ENCODE peak calls at places on chromosomes 13 and 19, in eight cellular contexts. U is cardiac fibroblast, M is choroid plexus epithelial cell, V is Peyer's patch, A is AG04450, D is fibroblast of lung, O is bronchial epithelial cell, G is ascending aorta. Y is an unnamed sample.

GRCh38 chr13:49935171-49936084 is 712 bp downstream of the SPRYD7 start:
- DNase-seq in D (peak), M (peak), V (peak), O (peak), A (no peak), U (peak), G (peak), Y (peak)

GRCh38 chr19:46697142-46697960 is 19.6 kb downstream of the PRKD2 start:
- DNase-seq in M (peak), A (no peak), V (peak), G (peak), O (peak), D (peak), U (peak), Y (peak)

GRCh38 chr19:43789029-43789428 is 8.3 kb upstream of the KCNN4 start:
- DNase-seq in A (no peak), O (peak), G (no peak), V (no peak), U (peak), D (peak), M (peak), Y (peak)

GRCh38 chr13:101473458-101473857 is 21.0 kb downstream of the ITGBL1 start:
- DNase-seq in O (peak), M (peak), U (peak), A (peak), V (no peak), D (peak), G (no peak), Y (peak)

GRCh38 chr19:18109363-18109730 is 11.8 kb downstream of the MAST3 start:
- DNase-seq in M (no peak), A (no peak), G (no peak), O (no peak), U (no peak), D (no peak), V (peak), Y (no peak)

GRCh38 chr13:111202745-111203144 is 87.6 kb downstream of the ARHGEF7 start:
- DNase-seq in U (peak), O (peak), D (peak), M (peak), V (peak), G (peak), A (no peak), Y (peak)

GRCh38 chr19:10670876-10671804 is 17.0 kb downstream of the ILF3 start:
- DNase-seq in M (no peak), O (no peak), V (no peak), G (no peak), D (no peak), U (no peak), A (no peak), Y (no peak)

GRCh38 chr19:45382426-45382825 is 12.1 kb upstream of the ERCC2 start:
- DNase-seq in M (no peak), G (no peak), V (no peak), U (no peak), O (no peak), D (no peak), A (no peak), Y (no peak)

GRCh38 chr13:44030615-44031014 is 150.9 kb downstream of the LACC1 start:
- DNase-seq in O (no peak), G (no peak), U (no peak), M (no peak), D (no peak), V (no peak), A (no peak), Y (no peak)

GRCh38 chr19:17103177-17103576 is 27.6 kb downstream of the MYO9B start:
- DNase-seq in O (no peak), U (peak), V (no peak), M (peak), G (no peak), D (no peak), A (no peak), Y (peak)

GRCh38 chr13:40058757-40059236 is 403.3 kb downstream of the COG6 start:
- DNase-seq in A (no peak), U (peak), V (no peak), G (no peak), O (no peak), M (peak), D (peak), Y (peak)

GRCh38 chr13:48586591-48587103 is 53.8 kb upstream of the RCBTB2 start:
- DNase-seq in A (no peak), M (peak), U (no peak), D (peak), V (no peak), G (no peak), O (no peak), Y (peak)

GRCh38 chr13:44879452-44880058 is 109.7 kb downstream of the NUFIP1 start:
- DNase-seq in D (peak), A (no peak), U (peak), V (no peak), O (peak), M (peak), G (peak), Y (peak)

GRCh38 chr19:4199699-4200293 is 17.3 kb downstream of the ANKRD24 start:
- DNase-seq in O (no peak), U (no peak), G (no peak), D (no peak), A (no peak), V (no peak), M (no peak), Y (no peak)

GRCh38 chr19:10517361-10517759 is at the start of gene S1PR5:
- DNase-seq in A (no peak), G (no peak), D (no peak), O (no peak), M (no peak), V (no peak), U (no peak), Y (no peak)

GRCh38 chr19:48997972-48998371 is 4.3 kb downstream of the RUVBL2 start:
- DNase-seq in V (peak), G (no peak), O (peak), U (peak), M (peak), D (peak), A (no peak), Y (peak)

GRCh38 chr19:49889687-49890348 is 6.9 kb downstream of the IL4I1 start:
- DNase-seq in O (peak), V (peak), D (peak), M (peak), U (peak), A (no peak), G (peak), Y (peak)

GRCh38 chr13:92896842-92897241 is 329.8 kb upstream of the GPC6 start:
- DNase-seq in M (peak), D (peak), O (peak), U (peak), G (no peak), V (no peak), A (no peak), Y (peak)

GRCh38 chr19:45347570-45348366 is 7.2 kb downstream of the KLC3 start:
- DNase-seq in M (no peak), V (no peak), O (no peak), U (no peak), D (no peak), G (no peak), A (no peak), Y (no peak)

GRCh38 chr19:38869836-38870607 is 8.1 kb downstream of the RINL start:
- DNase-seq in O (peak), D (peak), V (peak), G (peak), A (no peak), M (peak), U (peak), Y (peak)

GRCh38 chr13:50365683-50366391 is 350.6 kb downstream of the KCNRG start:
- DNase-seq in V (peak), D (peak), U (no peak), O (peak), A (no peak), G (no peak), M (peak), Y (no peak)

GRCh38 chr13:87244256-87244870 is 426.8 kb upstream of the SLITRK5 start:
- DNase-seq in A (no peak), O (no peak), V (no peak), D (no peak), M (peak), U (no peak), G (no peak), Y (no peak)

GRCh38 chr19:2732157-2732725 is 7.6 kb downstream of the SLC39A3 start:
- DNase-seq in D (no peak), O (no peak), M (no peak), A (no peak), G (no peak), U (no peak), V (no peak), Y (no peak)

GRCh38 chr19:3094638-3095374 is 644 bp downstream of the GNA11 start:
- DNase-seq in V (no peak), G (no peak), A (no peak), M (peak), D (peak), O (no peak), U (peak), Y (peak)

GRCh38 chr19:43470288-43470687 is 4.9 kb upstream of the LYPD3 start:
- DNase-seq in A (peak), U (peak), O (peak), V (no peak), D (peak), M (peak), G (no peak), Y (no peak)

GRCh38 chr19:38784224-38784623 is 4.8 kb upstream of the LGALS7B start:
- DNase-seq in A (no peak), V (no peak), G (no peak), M (peak), D (peak), O (no peak), U (no peak), Y (peak)

GRCh38 chr19:43639507-43640423 is at the start of gene CADM4:
- DNase-seq in O (no peak), M (no peak), D (no peak), U (no peak), A (no peak), G (no peak), V (no peak), Y (no peak)

GRCh38 chr13:74073231-74073630 is 61.0 kb downstream of the KLF12 start:
- DNase-seq in V (no peak), G (no peak), D (no peak), A (no peak), O (no peak), U (no peak), M (no peak), Y (no peak)

GRCh38 chr13:50596103-50596502 is 247.4 kb downstream of the DLEU7 start:
- DNase-seq in U (no peak), M (no peak), D (no peak), A (no peak), O (no peak), G (no peak), V (no peak), Y (no peak)

GRCh38 chr19:45952691-45953505 is 20.8 kb downstream of the NOVA2 start:
- DNase-seq in O (peak), U (peak), G (no peak), V (no peak), D (peak), A (peak), M (peak), Y (peak)

GRCh38 chr13:44231786-44232516 is 141.7 kb upstream of the SERP2 start:
- DNase-seq in D (peak), G (peak), U (peak), M (peak), V (peak), O (peak), A (peak), Y (peak)

GRCh38 chr13:28754698-28755545 is 36.2 kb upstream of the SLC46A3 start:
- DNase-seq in V (no peak), G (no peak), M (peak), D (no peak), U (peak), A (no peak), O (no peak), Y (peak)

GRCh38 chr13:93862259-93862658 is 617.2 kb downstream of the DCT start:
- DNase-seq in M (peak), V (no peak), O (no peak), U (peak), G (no peak), A (no peak), D (peak), Y (peak)

GRCh38 chr13:111899714-111900389 is 167.1 kb upstream of the SOX1 start:
- DNase-seq in V (no peak), U (no peak), M (no peak), D (no peak), G (no peak), O (no peak), A (no peak), Y (no peak)

GRCh38 chr19:41939861-41940442 is 11.7 kb upstream of the ERFL start:
- DNase-seq in G (no peak), O (no peak), M (no peak), V (peak), A (no peak), U (no peak), D (no peak), Y (no peak)

GRCh38 chr19:35746556-35746955 is 1.1 kb downstream of the PSENEN start:
- DNase-seq in O (no peak), V (no peak), U (no peak), M (no peak), D (no peak), G (no peak), A (no peak), Y (no peak)

GRCh38 chr19:35744688-35745327 is 410 bp downstream of the U2AF1L4 start:
- DNase-seq in G (peak), V (peak), A (peak), O (peak), M (peak), D (peak), U (peak), Y (peak)

GRCh38 chr19:35744335-35744687 is 907 bp downstream of the U2AF1L4 start:
- DNase-seq in V (no peak), O (no peak), D (no peak), U (no peak), M (no peak), G (no peak), A (no peak), Y (no peak)

GRCh38 chr19:35746087-35746462 is 624 bp downstream of the PSENEN start:
- DNase-seq in U (no peak), A (no peak), V (no peak), G (no peak), M (no peak), O (no peak), D (no peak), Y (no peak)

DNA sequence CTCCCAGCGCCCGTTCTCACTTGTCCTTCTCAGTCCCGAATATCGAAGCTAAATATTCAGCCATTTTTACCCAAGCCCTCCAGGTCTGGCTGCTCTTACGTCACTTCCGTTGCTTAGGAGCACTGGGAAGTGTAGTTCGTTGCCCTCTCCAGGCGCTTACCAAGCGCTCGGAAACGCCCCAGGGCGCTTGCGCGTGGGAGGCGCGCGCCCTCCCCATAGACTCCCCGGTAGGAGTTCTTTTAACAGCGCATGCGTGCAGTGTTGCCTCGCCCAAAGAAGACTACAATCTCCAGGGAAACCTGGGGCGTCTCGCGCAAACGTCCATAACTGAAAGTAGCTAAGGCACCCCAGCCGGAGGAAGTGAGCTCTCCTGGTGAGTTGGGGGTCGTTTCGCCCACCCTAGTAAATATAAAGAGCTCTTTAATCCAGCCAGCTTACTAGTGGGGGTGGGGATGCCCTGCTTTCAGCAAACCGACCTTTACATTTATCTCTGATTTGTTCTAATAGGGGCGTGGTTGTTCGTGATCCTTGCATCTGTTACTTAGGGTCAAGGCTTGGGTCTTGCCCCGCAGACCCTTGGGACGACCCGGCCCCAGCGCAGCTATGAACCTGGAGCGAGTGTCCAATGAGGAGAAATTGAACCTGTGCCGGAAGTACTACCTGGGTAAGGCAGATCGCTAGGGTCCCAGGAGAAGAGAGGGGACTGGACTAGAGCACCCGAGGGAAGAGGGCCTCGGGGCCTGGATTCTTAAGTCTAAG is at the start of the genes PSENEN and U2AF1L4:
- DNase-seq in D (peak), G (peak), U (peak), M (peak), A (peak), V (peak), O (peak), Y (peak)
- TF ChIP-seq CTCF in D (no peak), G (no peak), U (no peak), M (no peak), A (no peak), V (no peak), O (no peak), Y (no peak)

GRCh38 chr13:31198524-31198923 is 1.3 kb upstream of the B3GLCT start:
- DNase-seq in G (no peak), M (no peak), U (no peak), V (no peak), O (no peak), D (no peak), A (no peak), Y (peak)

GRCh38 chr13:31199527-31199848 is 287 bp upstream of the B3GLCT start:
- DNase-seq in D (no peak), A (no peak), M (no peak), G (no peak), V (no peak), U (peak), O (no peak), Y (no peak)

GRCh38 chr13:31200636-31200970 is 828 bp downstream of the B3GLCT start:
- DNase-seq in A (no peak), D (peak), V (peak), G (peak), U (peak), M (no peak), O (no peak), Y (no peak)

GRCh38 chr13:31199849-31200635 is at the start of gene B3GLCT:
- DNase-seq in U (peak), D (peak), V (peak), M (peak), G (peak), A (peak), O (peak), Y (peak)

GRCh38 chr13:31201341-31202024 is 1.7 kb downstream of the B3GLCT start:
- DNase-seq in A (no peak), M (peak), V (no peak), O (peak), D (peak), U (peak), G (no peak), Y (peak)
- H3K4me3 ChIP-seq in A (peak), M (peak), V (peak), O (no peak), D (peak), U (peak), G (peak), Y (peak)

GRCh38 chr19:54137913-54138776 is 583 bp downstream of the CNOT3 start:
- DNase-seq in O (no peak), V (no peak), D (no peak), G (no peak), M (no peak), U (peak), A (no peak), Y (no peak)
- TF ChIP-seq CTCF in O (peak), V (no peak), D (no peak), G (no peak), M (no peak), U (no peak), A (peak), Y (no peak)

GRCh38 chr13:46352810-46353209 is 34.2 kb downstream of the RUBCNL start:
- DNase-seq in U (no peak), A (no peak), V (no peak), O (no peak), D (no peak), M (no peak), G (no peak), Y (no peak)

GRCh38 chr13:46355906-46356305 is 31.1 kb downstream of the RUBCNL start:
- DNase-seq in U (no peak), D (peak), A (no peak), G (no peak), O (no peak), V (no peak), M (peak), Y (no peak)

GRCh38 chr13:46354143-46355087 is 32.6 kb downstream of the RUBCNL start:
- DNase-seq in V (no peak), G (no peak), A (peak), O (peak), U (peak), D (peak), M (peak), Y (peak)

GRCh38 chr13:46359731-46360130 is 27.3 kb downstream of the RUBCNL start:
- DNase-seq in M (peak), O (no peak), D (peak), G (no peak), A (no peak), U (peak), V (no peak), Y (no peak)

DNA sequence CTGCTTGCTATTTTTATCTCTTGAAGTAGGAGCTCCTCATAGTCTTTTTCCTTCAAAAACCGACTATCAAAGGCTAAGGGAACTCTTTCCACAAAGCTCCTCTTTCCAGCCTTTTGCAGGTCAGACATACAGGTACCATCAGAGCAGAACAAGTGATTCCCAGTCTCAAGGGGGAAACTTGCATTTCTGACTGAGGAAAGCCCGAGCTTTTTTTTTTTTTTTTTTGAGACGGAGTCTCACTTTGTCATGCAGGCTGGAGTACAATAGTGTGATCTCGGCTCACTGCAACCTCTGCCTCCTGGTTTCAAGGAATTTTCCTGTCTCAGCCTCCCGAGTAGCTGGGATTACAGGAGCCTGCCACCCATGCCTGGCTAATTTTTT is 32.0 kb downstream of the RUBCNL start:
- DNase-seq in U (no peak), A (no peak), O (no peak), G (no peak), D (no peak), V (no peak), M (no peak), Y (no peak)
- H3K4me3 ChIP-seq in U (no peak), A (no peak), O (no peak), G (no peak), D (no peak), V (no peak), M (no peak), Y (no peak)

GRCh38 chr19:33217881-33218280 is 7.8 kb downstream of the SLC7A10 start:
- DNase-seq in O (no peak), M (no peak), G (no peak), V (no peak), U (no peak), A (no peak), D (no peak), Y (no peak)

GRCh38 chr19:33221641-33222040 is 4.0 kb downstream of the SLC7A10 start:
- DNase-seq in M (peak), G (no peak), A (no peak), D (peak), U (no peak), V (no peak), O (peak), Y (no peak)

GRCh38 chr19:33220735-33221134 is 4.9 kb downstream of the SLC7A10 start:
- DNase-seq in U (no peak), G (no peak), O (no peak), V (no peak), D (no peak), M (no peak), A (no peak), Y (no peak)

GRCh38 chr19:33220115-33220514 is 5.5 kb downstream of the SLC7A10 start:
- DNase-seq in U (no peak), D (no peak), A (no peak), V (no peak), M (no peak), O (no peak), G (no peak), Y (no peak)

GRCh38 chr19:33219261-33219812 is 6.3 kb downstream of the SLC7A10 start:
- DNase-seq in G (no peak), U (peak), D (peak), V (no peak), M (peak), A (no peak), O (no peak), Y (no peak)
- TF ChIP-seq CTCF in G (no peak), U (no peak), D (no peak), V (no peak), M (peak), A (peak), O (peak), Y (peak)